ENCODE peak calls at places on chromosomes 5 and 9, in four cellular contexts. G, W, K and O are unnamed samples.

GRCh38 chr9:92245005-92245797 is 48.3 kb downstream of the IARS1 start:
- DNase-seq in W (no peak), K (peak; percentile 68), G (no peak), O (no peak)

GRCh38 chr9:132631280-132631679 is 38.5 kb downstream of the DDX31 start:
- DNase-seq in W (no peak), K (peak; percentile 87), G (no peak), O (no peak)

GRCh38 chr9:94780516-94780950 is 54.0 kb downstream of the AOPEP start:
- DNase-seq in K (no peak), W (peak; percentile 74), G (no peak), O (peak; percentile 67)

GRCh38 chr9:137832830-137833590 is 44.6 kb upstream of the CACNA1B start:
- DNase-seq in W (no peak), G (no peak), K (no peak), O (no peak)

GRCh38 chr9:26754494-26755188 is 138.0 kb downstream of the CAAP1 start:
- DNase-seq in G (no peak), K (no peak), W (no peak), O (no peak)

GRCh38 chr9:82332774-82333152 is 344.2 kb downstream of the SPATA31D1 start:
- DNase-seq in G (no peak), W (no peak), K (no peak), O (no peak)

GRCh38 chr9:108022246-108022935 is 532.8 kb upstream of the KLF4 start:
- DNase-seq in W (no peak), G (no peak), K (no peak), O (no peak)

GRCh38 chr9:131976157-131976740 is 103.4 kb downstream of the MED27 start:
- DNase-seq in W (no peak), G (no peak), K (no peak), O (no peak)

GRCh38 chr5:36417668-36418067 is 116.0 kb upstream of the RANBP3L start:
- DNase-seq in W (no peak), G (no peak), K (no peak), O (no peak)

GRCh38 chr9:18746631-18747030 is 272.7 kb downstream of the ADAMTSL1 start:
- DNase-seq in K (no peak), G (no peak), W (no peak), O (no peak)

GRCh38 chr5:128532127-128532526 is 5.9 kb downstream of the FBN2 start:
- DNase-seq in K (no peak), W (no peak), G (no peak), O (no peak)

GRCh38 chr5:37717613-37718431 is 122.0 kb downstream of the GDNF start:
- DNase-seq in W (no peak), K (peak; percentile 94), G (no peak), O (no peak)

GRCh38 chr9:7844283-7844682 is 44.7 kb upstream of the DMAC1 start:
- DNase-seq in K (peak; percentile 7), G (no peak), W (no peak), O (no peak)

GRCh38 chr9:9942764-9943424 is 669.9 kb downstream of the PTPRD start:
- DNase-seq in W (peak; percentile 70), K (peak; percentile 76), G (peak; percentile 23), O (peak; percentile 71)

GRCh38 chr9:128340691-128341434 is 536 bp downstream of the SLC27A4 start:
- DNase-seq in G (no peak), W (no peak), K (no peak), O (peak; percentile 34)

GRCh38 chr5:131223751-131224386 is 40.0 kb upstream of the CDC42SE2 start:
- DNase-seq in K (no peak), W (no peak), G (no peak), O (no peak)

GRCh38 chr9:98944130-98945074 is 695 bp downstream of the COL15A1 start:
- DNase-seq in K (no peak), G (no peak), W (no peak), O (peak; percentile 19)

GRCh38 chr5:142479854-142480253 is 155.0 kb upstream of the SPRY4 start:
- DNase-seq in K (no peak), G (no peak), W (no peak), O (no peak)